ENCODE peak calls at places on chromosomes 1 and 21, in five cellular contexts. T is heart right ventricle, Q is pancreas, J is AG09319, Y is PC-9. B is an unnamed sample.

GRCh38 chr21:33618407-33618806 is 23.1 kb downstream of the CRYZL1 start:
- DNase-seq in J (no peak), T (no peak), Y (no peak), Q (no peak), B (no peak)

GRCh38 chr1:110502402-110502801 is 16.6 kb downstream of the KCNA10 start:
- DNase-seq in T (no peak), J (no peak), Y (no peak), Q (no peak), B (no peak)

GRCh38 chr1:183783896-183784637 is 20.9 kb upstream of the RGL1 start:
- DNase-seq in J (peak; percentile 37), Y (no peak), T (peak; percentile 66), Q (peak; percentile 53), B (no peak)

GRCh38 chr21:29194342-29194741 is 63.9 kb downstream of the MAP3K7CL start:
- DNase-seq in Q (no peak), Y (peak; percentile 92), T (no peak), J (no peak), B (no peak)

GRCh38 chr1:13759072-13759471 is 59.1 kb downstream of the PRDM2 start:
- DNase-seq in Q (peak; percentile 38), J (no peak), Y (peak; percentile 89), T (no peak), B (no peak)

GRCh38 chr1:163072658-163073057 is 3.5 kb downstream of the RGS4 start:
- DNase-seq in T (no peak), Y (no peak), Q (no peak), J (no peak), B (no peak)

GRCh38 chr1:22699629-22700028 is 11.0 kb upstream of the EPHB2 start:
- DNase-seq in J (no peak), T (no peak), Q (no peak), Y (no peak), B (no peak)

GRCh38 chr1:201290551-201290950 is 7.2 kb downstream of the PKP1 start:
- DNase-seq in T (no peak), J (no peak), Q (no peak), Y (no peak), B (no peak)

GRCh38 chr1:206506803-206507394 is 432 bp upstream of the RASSF5 start:
- DNase-seq in Y (no peak), Q (peak; percentile 36), T (no peak), J (no peak), B (peak; percentile 64)

GRCh38 chr1:8396912-8397406 is 79.0 kb downstream of the SLC45A1 start:
- DNase-seq in Q (no peak), J (peak; percentile 52), T (no peak), Y (peak; percentile 86), B (no peak)

GRCh38 chr1:175073054-175073453 is 5.4 kb downstream of the TNN start:
- DNase-seq in Y (no peak), Q (no peak), J (peak; percentile 18), T (no peak), B (no peak)

GRCh38 chr1:165841582-165842362 is 14.4 kb downstream of the UCK2 start:
- DNase-seq in Q (no peak), Y (no peak), T (no peak), J (no peak), B (no peak)

DNA sequence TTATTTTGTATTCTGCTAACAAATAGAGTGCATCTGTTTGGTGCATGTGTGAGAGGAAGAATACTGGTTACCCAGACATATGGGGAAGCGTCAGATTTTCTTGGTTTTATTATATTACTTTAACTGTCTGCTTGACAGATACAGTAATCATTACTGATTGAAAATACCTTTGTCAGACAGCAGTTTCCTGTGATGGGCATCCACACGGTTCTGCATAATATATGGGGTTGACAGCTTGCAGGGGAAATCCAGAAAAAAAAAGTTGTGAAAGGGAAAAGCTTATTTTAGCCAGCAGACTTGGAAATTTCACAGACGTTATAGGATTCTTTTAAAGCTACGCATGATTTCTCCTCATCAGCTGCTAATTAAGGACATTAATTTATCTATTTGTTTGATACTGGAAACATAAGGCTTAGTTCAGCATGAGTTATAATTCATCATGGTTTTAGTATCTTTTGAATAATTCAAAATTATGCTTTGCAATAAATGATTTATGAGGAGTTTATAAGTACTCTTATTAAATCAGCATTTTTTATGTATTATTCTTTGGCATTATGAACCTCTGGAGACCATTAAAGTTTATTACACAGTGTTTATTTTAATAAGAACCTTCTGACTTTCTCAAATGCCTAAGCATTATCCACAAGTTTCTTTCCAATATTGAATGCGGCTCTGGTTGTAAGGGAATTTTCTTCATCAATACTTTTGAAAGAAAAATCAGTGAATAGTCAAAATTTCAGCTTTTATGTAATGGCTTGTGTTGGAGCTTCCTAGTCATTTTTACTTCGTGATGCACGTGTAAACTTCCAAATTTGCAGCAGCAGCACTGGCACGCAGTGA is 235.3 kb upstream of the KCNK2 start:
- DNase-seq in T (no peak), Y (no peak), J (no peak), Q (no peak), B (no peak)
- TF ChIP-seq CTCF in T (no peak), Y (no peak), J (no peak), Q (no peak), B (no peak)

DNA sequence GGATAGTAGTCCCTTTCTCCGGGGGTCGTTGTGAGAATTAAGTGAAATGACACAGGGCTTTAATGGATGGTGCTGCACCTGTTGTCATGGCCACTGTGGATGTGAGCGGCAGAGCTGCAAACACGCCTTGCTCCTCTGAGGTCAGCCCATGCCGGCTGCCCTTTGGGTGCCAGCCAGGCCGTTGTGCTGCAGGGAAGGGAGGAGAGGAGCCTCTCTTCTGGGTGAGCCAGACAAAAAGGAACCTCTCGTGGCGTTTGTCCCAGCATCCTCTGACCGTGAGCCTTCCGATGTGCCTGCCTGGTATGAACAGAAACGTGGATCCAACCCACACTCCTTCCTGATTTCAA is 383.0 kb upstream of the VAMP3 start:
- DNase-seq in Y (no peak), Q (peak; percentile 7), T (peak; percentile 40), J (no peak), B (no peak)
- TF ChIP-seq CTCF in Y (no peak), Q (no peak), T (no peak), J (no peak), B (no peak)

DNA sequence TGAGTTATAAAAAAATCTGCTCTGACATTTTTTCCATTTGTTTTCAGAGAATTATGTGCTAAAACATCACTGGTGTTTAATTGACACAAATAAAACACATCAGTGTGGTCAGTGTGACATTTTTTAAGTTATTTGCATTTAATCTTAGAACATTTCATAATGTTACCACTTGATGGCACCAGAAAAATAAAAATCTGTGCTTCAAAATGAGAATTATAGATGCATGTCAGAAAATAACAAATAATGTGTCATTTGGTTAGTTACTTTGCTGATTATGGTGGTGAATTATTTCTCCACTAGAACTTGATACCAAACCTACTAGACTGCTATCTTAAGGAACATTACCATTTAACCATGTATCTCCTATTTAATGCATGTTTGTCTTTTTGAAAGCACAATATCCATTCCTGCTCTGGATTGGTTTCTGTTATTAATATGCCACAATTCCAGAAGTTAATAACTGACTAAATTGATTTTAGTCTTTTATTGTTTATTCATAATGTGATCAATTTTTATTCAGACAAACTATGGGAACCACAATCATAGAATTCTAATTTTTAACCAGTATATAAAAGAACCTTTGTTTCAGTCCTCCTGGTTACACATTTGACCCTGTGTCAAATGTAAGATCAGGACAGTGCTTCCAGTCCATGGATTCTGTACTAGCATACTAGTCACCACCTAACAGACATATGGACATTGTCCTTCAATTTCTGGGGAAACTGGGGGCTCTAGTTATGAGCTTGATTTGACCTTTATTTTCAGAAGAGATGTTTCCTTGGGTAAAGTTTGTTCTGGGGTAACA is 81.0 kb downstream of the RPS6KC1 start:
- DNase-seq in Q (no peak), T (no peak), J (no peak), Y (no peak), B (no peak)
- TF ChIP-seq CTCF in Q (no peak), T (no peak), J (no peak), Y (no peak), B (no peak)

GRCh38 chr1:160214481-160215140 is 9.4 kb downstream of the PEA15 start:
- DNase-seq in T (no peak), Y (no peak), Q (no peak), J (no peak), B (no peak)
- TF ChIP-seq CTCF in T (no peak), Y (no peak), Q (no peak), J (no peak), B (no peak)

GRCh38 chr1:34403156-34403555 is 226.4 kb downstream of the C1orf94 start:
- DNase-seq in Q (no peak), T (no peak), Y (no peak), J (no peak), B (no peak)

GRCh38 chr1:34406377-34406776 is 229.7 kb downstream of the C1orf94 start:
- DNase-seq in T (no peak), Q (peak; percentile 17), Y (no peak), J (no peak), B (no peak)

GRCh38 chr1:34405266-34405959 is 228.7 kb downstream of the C1orf94 start:
- DNase-seq in T (no peak), Y (no peak), Q (no peak), J (no peak), B (no peak)

GRCh38 chr1:34407140-34407539 is 230.4 kb downstream of the C1orf94 start:
- DNase-seq in J (no peak), T (no peak), Y (no peak), Q (no peak), B (no peak)

GRCh38 chr1:34404837-34405236 is 228.1 kb downstream of the C1orf94 start:
- DNase-seq in J (no peak), Y (no peak), Q (no peak), T (no peak), B (no peak)
- TF ChIP-seq CTCF in J (no peak), Y (no peak), Q (no peak), T (no peak), B (no peak)

GRCh38 chr1:77584884-77585283 is 97.6 kb downstream of the ZZZ3 start:
- DNase-seq in Y (no peak), T (no peak), Q (no peak), J (no peak), B (no peak)
- TF ChIP-seq CTCF in Y (no peak), T (no peak), Q (no peak), J (no peak), B (no peak)

DNA sequence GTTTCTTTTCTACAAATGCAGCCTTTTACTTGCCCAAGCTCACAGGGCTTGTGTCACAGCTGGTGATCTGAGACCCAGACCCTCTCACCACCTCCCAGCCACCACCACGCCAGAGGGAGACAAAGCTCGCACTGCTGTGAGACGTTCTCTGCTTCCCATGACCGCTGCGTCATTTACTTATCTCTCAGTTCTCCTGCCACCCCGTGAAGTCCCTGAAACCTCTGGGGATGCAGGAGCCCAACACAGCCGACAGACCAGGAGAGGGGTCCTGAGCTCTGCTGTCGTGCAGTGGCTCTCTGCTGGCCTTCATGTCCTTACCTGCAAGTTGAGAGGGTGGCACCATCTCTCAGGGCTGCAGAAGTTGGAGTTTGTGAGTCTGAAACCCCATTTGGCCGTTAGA is 77.7 kb downstream of the SLC16A1 start:
- DNase-seq in J (no peak), Y (no peak), Q (no peak), T (no peak), B (no peak)
- TF ChIP-seq CTCF in J (no peak), Y (no peak), Q (no peak), T (no peak), B (no peak)

GRCh38 chr21:45042664-45043161 is 31.7 kb upstream of the ADARB1 start:
- DNase-seq in T (no peak), J (no peak), Y (no peak), Q (no peak), B (no peak)

GRCh38 chr21:45041351-45041805 is 33.0 kb upstream of the ADARB1 start:
- DNase-seq in Y (no peak), J (peak; percentile 73), T (peak; percentile 69), Q (peak; percentile 20), B (no peak)

GRCh38 chr21:45043541-45044020 is 30.8 kb upstream of the ADARB1 start:
- DNase-seq in Y (no peak), T (no peak), J (no peak), Q (no peak), B (no peak)

GRCh38 chr21:45040739-45041138 is 33.6 kb upstream of the ADARB1 start:
- DNase-seq in Y (no peak), T (no peak), Q (no peak), J (no peak), B (no peak)

GRCh38 chr21:45041984-45042663 is 32.3 kb upstream of the ADARB1 start:
- DNase-seq in T (no peak), Q (no peak), J (no peak), Y (no peak), B (no peak)
- TF ChIP-seq CTCF in T (no peak), Q (no peak), J (no peak), Y (no peak), B (no peak)

B was measured in B cell.